ENCODE peak calls at places on chromosome 14, in ten cellular contexts. A is stomach, I is cardiac muscle cell, S is heart left ventricle, Y is neural crest cell, D is fibroblast of pulmonary artery, Q is uterus, U is Calu3, L is fibroblast of the aortic adventitia, G is HL-60. F is an unnamed sample.

GRCh38 chr14:100654814-100655795 is 67.9 kb upstream of the BEGAIN start:
- DNase-seq in A (peak), I (no peak), S (peak), Y (peak), D (no peak), Q (no peak), U (peak), L (no peak), G (no peak), F (peak)

GRCh38 chr14:66746316-66747006 is 238.5 kb downstream of the GPHN start:
- DNase-seq in A (no peak), I (peak), S (no peak), Y (no peak), D (peak), Q (no peak), U (peak), L (peak), G (no peak), F (peak)

GRCh38 chr14:106876711-106877110 is 1350.3 kb downstream of the TMEM121 start:
- DNase-seq in A (no peak), I (no peak), S (no peak), Y (no peak), D (no peak), Q (no peak), U (no peak), L (no peak), G (no peak), F (no peak)

GRCh38 chr14:88422919-88423318 is 37.5 kb downstream of the SPATA7 start:
- DNase-seq in A (no peak), I (peak), S (no peak), Y (no peak), D (peak), Q (no peak), U (no peak), L (peak), G (no peak), F (no peak)

GRCh38 chr14:89454971-89455370 is 37.9 kb upstream of the FOXN3 start:
- DNase-seq in A (no peak), I (peak), S (no peak), Y (no peak), D (no peak), Q (no peak), U (no peak), L (no peak), G (no peak), F (no peak)

GRCh38 chr14:32920696-32921276 is 17.9 kb upstream of the NPAS3 start:
- DNase-seq in A (no peak), I (no peak), S (no peak), Y (no peak), D (no peak), Q (no peak), U (no peak), L (no peak), G (no peak), F (no peak)

GRCh38 chr14:62079035-62079434 is 316.8 kb downstream of the SNAPC1 start:
- DNase-seq in A (no peak), I (no peak), S (no peak), Y (no peak), D (no peak), Q (no peak), U (no peak), L (no peak), G (no peak), F (no peak)

GRCh38 chr14:61653507-61653906 is 41.8 kb upstream of the HIF1A start:
- DNase-seq in A (no peak), I (peak), S (no peak), Y (no peak), D (peak), Q (peak), U (no peak), L (peak), G (no peak), F (peak)

GRCh38 chr14:23094666-23095195 is at the start of gene ACIN1:
- DNase-seq in A (peak), I (peak), S (peak), Y (peak), D (peak), Q (no peak), U (peak), L (peak), G (peak), F (no peak)

GRCh38 chr14:35365130-35366047 is 39.2 kb downstream of the NFKBIA start:
- DNase-seq in A (peak), I (peak), S (peak), Y (no peak), D (peak), Q (peak), U (peak), L (peak), G (no peak), F (no peak)

GRCh38 chr14:93619176-93619793 is 169.0 kb downstream of the PRIMA1 start:
- DNase-seq in A (peak), I (peak), S (no peak), Y (peak), D (peak), Q (no peak), U (peak), L (peak), G (peak), F (peak)

GRCh38 chr14:61147369-61147897 is 133.7 kb downstream of the TMEM30B start:
- DNase-seq in A (no peak), I (peak), S (no peak), Y (no peak), D (peak), Q (no peak), U (no peak), L (peak), G (no peak), F (no peak)

GRCh38 chr14:54106802-54107377 is 150.3 kb upstream of the BMP4 start:
- DNase-seq in A (no peak), I (peak), S (no peak), Y (no peak), D (peak), Q (no peak), U (peak), L (peak), G (no peak), F (no peak)

GRCh38 chr14:96065661-96066459 is 26.7 kb downstream of the C14orf132 start:
- DNase-seq in A (no peak), I (no peak), S (no peak), Y (no peak), D (no peak), Q (no peak), U (no peak), L (no peak), G (no peak), F (no peak)

GRCh38 chr14:34436118-34436905 is 25.7 kb downstream of the SPTSSA start:
- DNase-seq in A (no peak), I (peak), S (no peak), Y (no peak), D (peak), Q (no peak), U (no peak), L (peak), G (no peak), F (no peak)

GRCh38 chr14:32824195-32824594 is 114.5 kb upstream of the NPAS3 start:
- DNase-seq in A (no peak), I (no peak), S (no peak), Y (no peak), D (no peak), Q (no peak), U (no peak), L (no peak), G (no peak), F (no peak)

GRCh38 chr14:94676495-94677238 is 64.5 kb downstream of the SERPINA3 start:
- DNase-seq in A (no peak), I (no peak), S (no peak), Y (no peak), D (no peak), Q (no peak), U (no peak), L (no peak), G (no peak), F (no peak)

GRCh38 chr14:95524706-95525512 is 8.5 kb upstream of the SYNE3 start:
- DNase-seq in A (no peak), I (no peak), S (no peak), Y (no peak), D (no peak), Q (no peak), U (no peak), L (no peak), G (no peak), F (no peak)

GRCh38 chr14:50714452-50715073 is 46.5 kb upstream of the SAV1 start:
- DNase-seq in A (no peak), I (peak), S (no peak), Y (no peak), D (peak), Q (no peak), U (peak), L (peak), G (no peak), F (peak)

GRCh38 chr14:64507376-64508156 is 3.0 kb downstream of the ZBTB1 start:
- DNase-seq in A (no peak), I (peak), S (no peak), Y (no peak), D (no peak), Q (no peak), U (peak), L (no peak), G (no peak), F (no peak)

GRCh38 chr14:82642425-82642824 is 1108.8 kb upstream of the SEL1L start:
- DNase-seq in A (no peak), I (peak), S (no peak), Y (peak), D (no peak), Q (no peak), U (no peak), L (no peak), G (no peak), F (no peak)

GRCh38 chr14:89648510-89648909 is 231.5 kb upstream of the FOXN3 start:
- DNase-seq in A (no peak), I (no peak), S (no peak), Y (no peak), D (no peak), Q (no peak), U (no peak), L (no peak), G (no peak), F (no peak)

GRCh38 chr14:91354979-91355685 is 62.5 kb downstream of the CCDC88C start:
- DNase-seq in A (no peak), I (no peak), S (no peak), Y (peak), D (no peak), Q (no peak), U (no peak), L (no peak), G (no peak), F (peak)

GRCh38 chr14:68975667-68976066 is 3.4 kb downstream of the ACTN1 start:
- DNase-seq in A (no peak), I (peak), S (no peak), Y (no peak), D (peak), Q (peak), U (no peak), L (peak), G (no peak), F (no peak)

GRCh38 chr14:46290706-46291105 is 360.9 kb downstream of the RPL10L start:
- DNase-seq in A (no peak), I (no peak), S (no peak), Y (no peak), D (no peak), Q (no peak), U (no peak), L (no peak), G (no peak), F (no peak)

GRCh38 chr14:92973265-92973797 is 50.4 kb downstream of the CHGA start:
- DNase-seq in A (peak), I (peak), S (peak), Y (peak), D (peak), Q (peak), U (peak), L (peak), G (no peak), F (peak)

GRCh38 chr14:68807148-68807600 is 14.3 kb upstream of the ZFP36L1 start:
- DNase-seq in A (peak), I (peak), S (peak), Y (no peak), D (peak), Q (peak), U (peak), L (peak), G (no peak), F (no peak)

GRCh38 chr14:96260341-96260821 is 4.4 kb downstream of the BDKRB1 start:
- DNase-seq in A (no peak), I (peak), S (no peak), Y (no peak), D (peak), Q (no peak), U (no peak), L (peak), G (no peak), F (no peak)

GRCh38 chr14:91113829-91114078 is at the start of gene DGLUCY:
- DNase-seq in A (peak), I (peak), S (peak), Y (no peak), D (peak), Q (peak), U (no peak), L (peak), G (no peak), F (no peak)

GRCh38 chr14:94936411-94936892 is 166.5 kb upstream of the GSC start:
- DNase-seq in A (peak), I (peak), S (peak), Y (no peak), D (peak), Q (peak), U (no peak), L (peak), G (no peak), F (no peak)

GRCh38 chr14:20934148-20934762 is 21.0 kb upstream of the RNASE2 start:
- DNase-seq in A (peak), I (peak), S (peak), Y (peak), D (peak), Q (no peak), U (peak), L (peak), G (no peak), F (peak)
- TF ChIP-seq CTCF in A (no peak), I (peak), S (peak), Y (peak), D (peak), Q (peak), U (no peak), L (peak), G (no peak), F (peak)

DNA sequence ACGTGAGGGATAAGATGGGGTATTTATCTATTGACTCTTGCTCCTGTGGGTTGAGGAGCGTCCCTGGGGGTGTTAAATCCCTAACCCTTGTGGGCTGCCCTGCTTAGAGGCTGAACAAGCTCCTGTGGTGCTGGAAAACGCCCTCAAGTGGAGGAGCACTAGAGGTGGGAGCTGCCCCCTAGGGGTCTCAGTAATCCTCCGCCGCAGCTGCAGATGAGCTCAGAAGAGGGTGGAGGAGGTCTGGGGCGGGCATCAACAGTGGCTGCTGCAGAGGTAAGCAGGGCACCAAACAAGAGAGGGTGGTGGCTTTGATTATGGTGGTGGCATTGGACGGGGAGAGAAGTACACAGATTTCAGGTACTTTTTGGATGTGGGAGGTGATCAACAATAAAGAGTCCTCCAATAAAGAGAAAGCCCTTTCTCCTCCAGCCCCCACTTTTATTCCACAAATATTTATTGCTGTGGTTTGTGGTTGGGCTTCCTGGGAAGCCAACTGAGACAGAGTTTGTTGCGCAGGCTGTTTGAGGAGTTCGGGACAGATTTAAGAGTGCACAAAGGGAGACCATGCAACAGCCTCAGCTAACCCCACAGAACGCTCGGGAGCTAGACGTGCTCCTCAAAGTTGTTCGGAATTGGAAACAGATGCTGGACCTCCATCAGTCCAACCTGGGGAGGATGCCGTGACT is 179.9 kb downstream of the ADCK1 start:
- DNase-seq in A (no peak), I (no peak), S (no peak), Y (no peak), D (no peak), Q (no peak), U (no peak), L (no peak), G (no peak), F (peak)
- TF ChIP-seq CTCF in A (no peak), I (no peak), S (no peak), Y (no peak), D (no peak), Q (no peak), U (no peak), L (no peak), G (no peak), F (peak)

DNA sequence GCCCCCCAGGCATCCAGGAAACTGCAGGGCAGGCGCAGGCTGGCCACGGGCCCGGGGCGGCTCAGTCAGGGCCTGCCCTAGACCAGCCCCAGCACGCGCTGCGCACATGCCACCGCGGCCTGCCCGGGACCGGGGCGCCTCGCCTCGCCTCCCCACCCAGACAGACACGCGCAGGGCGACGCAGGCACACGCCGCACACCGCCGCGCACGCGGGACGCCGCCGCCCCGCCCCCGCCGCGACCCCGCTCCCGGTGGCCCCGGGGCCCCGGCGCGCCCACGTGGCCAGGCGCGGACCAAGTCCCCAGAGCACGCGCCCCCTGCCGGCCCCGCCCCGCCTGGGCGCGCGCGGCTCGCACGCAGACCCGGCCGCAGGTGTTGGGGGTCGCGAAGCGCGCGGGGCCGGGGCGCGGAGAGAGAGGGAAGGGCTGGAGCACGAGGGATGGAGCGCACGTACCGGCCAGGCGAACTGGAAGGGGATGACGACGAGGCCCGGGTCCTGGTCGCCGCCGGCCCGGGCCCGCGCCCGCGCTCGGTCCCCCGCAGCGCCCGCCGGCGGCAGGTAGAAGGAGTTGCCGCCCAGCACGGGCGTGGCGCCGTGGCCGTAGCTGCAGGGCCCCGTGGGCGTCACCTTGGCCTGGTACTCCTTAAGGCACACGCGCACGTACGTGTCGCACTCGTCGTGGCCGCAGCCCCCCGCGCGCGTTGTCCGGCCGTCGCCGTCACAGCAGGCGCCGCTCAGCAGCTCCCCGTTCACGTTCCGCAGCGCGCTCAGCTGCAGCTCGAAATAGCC is 1.1 kb downstream of the JAG2 start:
- DNase-seq in A (peak), I (no peak), S (no peak), Y (no peak), D (no peak), Q (no peak), U (peak), L (no peak), G (no peak), F (peak)
- TF ChIP-seq CTCF in A (no peak), I (no peak), S (no peak), Y (peak), D (no peak), Q (no peak), U (no peak), L (no peak), G (no peak), F (peak)

GRCh38 chr14:59268011-59268410 is 79.5 kb downstream of the DAAM1 start:
- DNase-seq in A (no peak), I (no peak), S (no peak), Y (no peak), D (no peak), Q (no peak), U (peak), L (no peak), G (no peak), F (no peak)

GRCh38 chr14:59267046-59267445 is 78.6 kb downstream of the DAAM1 start:
- DNase-seq in A (no peak), I (no peak), S (no peak), Y (no peak), D (no peak), Q (no peak), U (no peak), L (no peak), G (no peak), F (no peak)

GRCh38 chr14:59261334-59261733 is 72.9 kb downstream of the DAAM1 start:
- DNase-seq in A (no peak), I (no peak), S (no peak), Y (no peak), D (no peak), Q (no peak), U (no peak), L (no peak), G (no peak), F (no peak)

GRCh38 chr14:59265808-59266207 is 77.3 kb downstream of the DAAM1 start:
- DNase-seq in A (no peak), I (no peak), S (no peak), Y (no peak), D (no peak), Q (no peak), U (no peak), L (no peak), G (no peak), F (no peak)

DNA sequence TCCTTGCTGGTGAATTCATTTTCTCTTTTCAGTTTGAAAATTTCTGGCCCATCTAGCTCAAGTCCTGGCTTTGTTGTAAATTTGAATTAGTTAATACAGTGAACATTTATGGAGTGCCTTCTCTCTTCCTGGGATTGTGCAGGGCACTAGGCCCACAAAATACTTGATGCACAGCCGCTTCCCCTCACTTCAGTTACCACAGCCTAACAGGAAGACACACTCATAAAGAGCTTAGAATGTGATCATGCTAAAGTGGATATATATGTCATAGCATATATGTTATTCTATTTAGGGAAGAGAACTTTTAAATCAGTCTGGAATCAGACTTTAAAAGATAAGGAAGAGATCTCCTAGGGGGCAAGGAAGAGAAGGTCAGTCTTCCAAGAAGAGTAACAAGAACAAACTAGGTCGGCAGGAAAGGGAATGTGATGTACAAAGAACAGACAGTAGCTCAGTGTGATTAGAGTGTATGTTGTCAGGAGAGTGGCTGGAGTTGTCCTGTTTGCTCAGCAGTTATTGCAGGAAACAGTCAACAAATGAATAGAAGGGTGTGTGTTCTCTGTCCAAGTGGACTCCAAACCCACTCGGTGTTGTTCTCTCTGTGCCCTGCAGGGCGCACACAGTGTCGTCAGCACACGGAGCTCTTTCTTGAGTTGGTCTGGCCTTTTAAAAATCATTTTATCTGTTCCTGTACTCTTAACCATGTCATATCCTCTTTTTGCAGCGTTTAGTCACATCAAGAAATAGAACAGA is 74.4 kb downstream of the DAAM1 start:
- DNase-seq in A (no peak), I (no peak), S (no peak), Y (peak), D (no peak), Q (no peak), U (no peak), L (no peak), G (no peak), F (peak)
- TF ChIP-seq CTCF in A (no peak), I (no peak), S (peak), Y (peak), D (peak), Q (no peak), U (no peak), L (peak), G (no peak), F (peak)

GRCh38 chr14:102206901-102207300 is 67.2 kb downstream of the WDR20 start:
- DNase-seq in A (peak), I (no peak), S (no peak), Y (no peak), D (no peak), Q (no peak), U (no peak), L (no peak), G (no peak), F (no peak)
- TF ChIP-seq CTCF in A (no peak), I (no peak), S (no peak), Y (no peak), D (no peak), Q (no peak), U (no peak), L (no peak), G (no peak), F (no peak)

GRCh38 chr14:24392327-24393098 is 6.3 kb upstream of the NYNRIN start:
- DNase-seq in A (no peak), I (peak), S (no peak), Y (no peak), D (peak), Q (no peak), U (peak), L (peak), G (no peak), F (no peak)
- TF ChIP-seq CTCF in A (no peak), I (peak), S (no peak), Y (no peak), D (peak), Q (no peak), U (no peak), L (peak), G (no peak), F (no peak)

F was measured in endothelial cell.